ENCODE peak calls at places on chromosome 14, in four cellular contexts. One of them, this sample, is unnamed.

GRCh38 chr14:61213116-61213720 is 67.9 kb downstream of the TMEM30B start:
- DNase-seq in neuronal stem cell: no peak
- DNase-seq in stimulated activated CD4-positive, alpha-beta T cell treated with anti-CD3 and anti-CD28 coated beads, Interleukin-15, amount 100 ng/mL, for 1 hour: no peak
- DNase-seq in CD8-positive, alpha-beta memory T cell: no peak
- DNase-seq in this sample: no peak

GRCh38 chr14:80996049-80996901 is 40.9 kb downstream of the TSHR start:
- DNase-seq in neuronal stem cell: no peak
- DNase-seq in stimulated activated CD4-positive, alpha-beta T cell treated with anti-CD3 and anti-CD28 coated beads, Interleukin-15, amount 100 ng/mL, for 1 hour: no peak
- DNase-seq in CD8-positive, alpha-beta memory T cell: no peak
- DNase-seq in this sample: peak

GRCh38 chr14:23430016-23430732 is 5.3 kb downstream of the MYH7 start:
- DNase-seq in neuronal stem cell: no peak
- DNase-seq in stimulated activated CD4-positive, alpha-beta T cell treated with anti-CD3 and anti-CD28 coated beads, Interleukin-15, amount 100 ng/mL, for 1 hour: no peak
- DNase-seq in CD8-positive, alpha-beta memory T cell: no peak
- DNase-seq in this sample: no peak

GRCh38 chr14:79584679-79585078 is 626.6 kb downstream of the DIO2 start:
- DNase-seq in neuronal stem cell: no peak
- DNase-seq in stimulated activated CD4-positive, alpha-beta T cell treated with anti-CD3 and anti-CD28 coated beads, Interleukin-15, amount 100 ng/mL, for 1 hour: no peak
- DNase-seq in CD8-positive, alpha-beta memory T cell: no peak
- DNase-seq in this sample: no peak

GRCh38 chr14:85909581-85909980 is 379.6 kb downstream of the FLRT2 start:
- DNase-seq in neuronal stem cell: no peak
- DNase-seq in stimulated activated CD4-positive, alpha-beta T cell treated with anti-CD3 and anti-CD28 coated beads, Interleukin-15, amount 100 ng/mL, for 1 hour: no peak
- DNase-seq in CD8-positive, alpha-beta memory T cell: no peak
- DNase-seq in this sample: no peak

GRCh38 chr14:34851395-34851794 is 23.8 kb downstream of the BAZ1A start:
- DNase-seq in neuronal stem cell: no peak
- DNase-seq in stimulated activated CD4-positive, alpha-beta T cell treated with anti-CD3 and anti-CD28 coated beads, Interleukin-15, amount 100 ng/mL, for 1 hour: no peak
- DNase-seq in CD8-positive, alpha-beta memory T cell: no peak
- DNase-seq in this sample: no peak

GRCh38 chr14:101858791-101859537 is 97.5 kb downstream of the PPP2R5C start:
- DNase-seq in neuronal stem cell: no peak
- DNase-seq in stimulated activated CD4-positive, alpha-beta T cell treated with anti-CD3 and anti-CD28 coated beads, Interleukin-15, amount 100 ng/mL, for 1 hour: no peak
- DNase-seq in CD8-positive, alpha-beta memory T cell: no peak
- DNase-seq in this sample: no peak

GRCh38 chr14:74763803-74764531 is 851 bp downstream of the YLPM1 start:
- DNase-seq in neuronal stem cell: no peak
- DNase-seq in stimulated activated CD4-positive, alpha-beta T cell treated with anti-CD3 and anti-CD28 coated beads, Interleukin-15, amount 100 ng/mL, for 1 hour: no peak
- DNase-seq in CD8-positive, alpha-beta memory T cell: peak
- DNase-seq in this sample: no peak

GRCh38 chr14:38948576-38948975 is 154.5 kb downstream of the SEC23A start:
- DNase-seq in neuronal stem cell: no peak
- DNase-seq in stimulated activated CD4-positive, alpha-beta T cell treated with anti-CD3 and anti-CD28 coated beads, Interleukin-15, amount 100 ng/mL, for 1 hour: no peak
- DNase-seq in CD8-positive, alpha-beta memory T cell: no peak
- DNase-seq in this sample: no peak

GRCh38 chr14:100586520-100587247 is 533 bp downstream of the BEGAIN start:
- DNase-seq in neuronal stem cell: no peak
- DNase-seq in stimulated activated CD4-positive, alpha-beta T cell treated with anti-CD3 and anti-CD28 coated beads, Interleukin-15, amount 100 ng/mL, for 1 hour: no peak
- DNase-seq in CD8-positive, alpha-beta memory T cell: no peak
- DNase-seq in this sample: no peak

GRCh38 chr14:100362311-100362927 is 39.3 kb downstream of the SLC25A47 start:
- DNase-seq in neuronal stem cell: no peak
- DNase-seq in stimulated activated CD4-positive, alpha-beta T cell treated with anti-CD3 and anti-CD28 coated beads, Interleukin-15, amount 100 ng/mL, for 1 hour: no peak
- DNase-seq in CD8-positive, alpha-beta memory T cell: no peak
- DNase-seq in this sample: no peak

GRCh38 chr14:56004323-56004722 is 113.9 kb upstream of the PELI2 start:
- DNase-seq in neuronal stem cell: no peak
- DNase-seq in stimulated activated CD4-positive, alpha-beta T cell treated with anti-CD3 and anti-CD28 coated beads, Interleukin-15, amount 100 ng/mL, for 1 hour: no peak
- DNase-seq in CD8-positive, alpha-beta memory T cell: no peak
- DNase-seq in this sample: no peak

GRCh38 chr14:104984056-104984894 is 1.3 kb upstream of the CLBA1 start:
- DNase-seq in neuronal stem cell: no peak
- DNase-seq in stimulated activated CD4-positive, alpha-beta T cell treated with anti-CD3 and anti-CD28 coated beads, Interleukin-15, amount 100 ng/mL, for 1 hour: no peak
- DNase-seq in CD8-positive, alpha-beta memory T cell: no peak
- DNase-seq in this sample: no peak

GRCh38 chr14:67599698-67600561 is at the start of gene PIGH:
- DNase-seq in neuronal stem cell: peak
- DNase-seq in stimulated activated CD4-positive, alpha-beta T cell treated with anti-CD3 and anti-CD28 coated beads, Interleukin-15, amount 100 ng/mL, for 1 hour: peak
- DNase-seq in CD8-positive, alpha-beta memory T cell: peak
- DNase-seq in this sample: peak

GRCh38 chr14:94269156-94269555 is 23.9 kb downstream of the SERPINA10 start:
- DNase-seq in neuronal stem cell: no peak
- DNase-seq in stimulated activated CD4-positive, alpha-beta T cell treated with anti-CD3 and anti-CD28 coated beads, Interleukin-15, amount 100 ng/mL, for 1 hour: no peak
- DNase-seq in CD8-positive, alpha-beta memory T cell: no peak
- DNase-seq in this sample: no peak